ENCODE peak calls at places on chromosomes 6 and 20, in five cellular contexts. R, M, D, K and P are unnamed samples.

GRCh38 chr6:147911686-147912085 is 403.2 kb downstream of the SAMD5 start:
- DNase-seq in K (no peak), R (no peak), D (no peak), M (no peak), P (no peak)

GRCh38 chr20:21243811-21244210 is 59.3 kb upstream of the XRN2 start:
- DNase-seq in D (no peak), M (no peak), K (no peak), R (no peak), P (no peak)

GRCh38 chr6:88704980-88705379 is 258.4 kb downstream of the RNGTT start:
- DNase-seq in D (no peak), R (peak; percentile 5), K (no peak), M (no peak), P (no peak)

GRCh38 chr20:49450281-49450707 is 32.2 kb downstream of the KCNB1 start:
- DNase-seq in K (no peak), M (no peak), R (no peak), D (no peak), P (no peak)

GRCh38 chr6:1049900-1050299 is 262.0 kb upstream of the FOXQ1 start:
- DNase-seq in R (no peak), M (no peak), K (no peak), D (no peak), P (no peak)

GRCh38 chr20:64133951-64134407 is 26.6 kb upstream of the NPBWR2 start:
- DNase-seq in K (no peak), D (no peak), M (no peak), R (no peak), P (no peak)

GRCh38 chr20:6231551-6231950 is 108.7 kb upstream of the FERMT1 start:
- DNase-seq in M (no peak), R (no peak), K (no peak), D (no peak), P (peak; percentile 33)

GRCh38 chr6:61809004-61809595 is 476.9 kb downstream of the KHDRBS2 start:
- DNase-seq in D (peak; percentile 47), M (peak; percentile 17), R (no peak), K (no peak), P (no peak)

GRCh38 chr6:121851056-121851455 is 415.6 kb downstream of the GJA1 start:
- DNase-seq in K (no peak), R (no peak), D (no peak), M (peak; percentile 82), P (no peak)

GRCh38 chr6:51028271-51028670 is 209.6 kb downstream of the TFAP2B start:
- DNase-seq in M (no peak), R (no peak), K (no peak), D (no peak), P (peak; percentile 26)

GRCh38 chr6:146857960-146858308 is 259.2 kb downstream of the ADGB start:
- DNase-seq in R (no peak), K (no peak), D (no peak), M (peak; percentile 35), P (no peak)

GRCh38 chr20:25532015-25532751 is 53.1 kb downstream of the NINL start:
- DNase-seq in M (peak; percentile 15), R (no peak), D (no peak), K (no peak), P (no peak)

GRCh38 chr6:150557043-150557599 is 42.6 kb upstream of the PLEKHG1 start:
- DNase-seq in R (no peak), K (no peak), D (no peak), M (no peak), P (no peak)

GRCh38 chr6:30169658-30170614 is 6.6 kb downstream of the TRIM15 start:
- DNase-seq in M (peak; percentile 38), R (peak; percentile 62), K (no peak), D (peak; percentile 21), P (peak; percentile 31)

GRCh38 chr6:40210628-40211056 is 276.4 kb upstream of the MOCS1 start:
- DNase-seq in R (no peak), K (no peak), D (no peak), M (no peak), P (no peak)

GRCh38 chr6:87922947-87923330 is 124.7 kb upstream of the SPACA1 start:
- DNase-seq in R (no peak), K (no peak), M (no peak), D (peak; percentile 78), P (no peak)